ENCODE peak calls at places on chromosomes 3 and 15, in ten cellular contexts. H is effector CD4-positive, alpha-beta T cell; S is T-helper 1 cell; V is CD8-positive, alpha-beta T cell; R is stimulated activated CD4-positive, alpha-beta T cell treated with anti-CD3 and anti-CD28 coated beads, Interleukin-1b, Interleukin-23, amount 100 ng/mL, for 4 hours; Y is activated naive CD8-positive, alpha-beta T cell treated with anti-CD3 and anti-CD28 coated beads, Interleukin-2, amount 50 U/mL, for 24 hours; G is GOT3; E is psoas muscle; M is K562; J is heart left ventricle. N is an unnamed sample.

GRCh38 chr3:58048301-58048700 is 40.1 kb downstream of the FLNB start:
- DNase-seq in R (no peak), M (no peak), H (no peak), Y (no peak), G (no peak), J (peak), S (no peak), E (no peak), V (no peak), N (no peak)

GRCh38 chr15:83498374-83498773 is 51.2 kb downstream of the SH3GL3 start:
- DNase-seq in R (no peak), V (no peak), S (no peak), J (no peak), E (no peak), H (no peak), G (no peak), M (no peak), Y (no peak), N (no peak)

GRCh38 chr3:16146015-16146730 is 28.3 kb upstream of the GALNT15 start:
- DNase-seq in V (no peak), M (no peak), J (no peak), E (no peak), Y (no peak), G (no peak), H (no peak), S (no peak), R (no peak), N (no peak)

GRCh38 chr3:182018361-182018760 is 306.6 kb downstream of the SOX2 start:
- DNase-seq in S (no peak), M (no peak), Y (no peak), E (no peak), G (no peak), R (no peak), J (no peak), H (no peak), V (no peak), N (no peak)

GRCh38 chr3:129723558-129724324 is 117.3 kb upstream of the PLXND1 start:
- DNase-seq in S (no peak), Y (no peak), H (no peak), G (no peak), J (peak), V (no peak), E (no peak), R (no peak), M (no peak), N (no peak)

GRCh38 chr3:58094657-58095056 is 86.4 kb downstream of the FLNB start:
- DNase-seq in G (no peak), H (no peak), S (no peak), E (no peak), V (no peak), J (no peak), M (no peak), R (no peak), Y (no peak), N (no peak)

GRCh38 chr3:182741214-182741613 is 52.1 kb upstream of the ATP11B start:
- DNase-seq in E (no peak), Y (no peak), R (no peak), M (no peak), J (no peak), H (no peak), G (no peak), S (no peak), V (no peak), N (no peak)

GRCh38 chr3:50189274-50189673 is 2.1 kb upstream of the GNAT1 start:
- DNase-seq in V (peak), H (no peak), G (peak), J (peak), S (no peak), R (no peak), E (peak), Y (peak), M (peak), N (no peak)

GRCh38 chr15:94671845-94672524 is 440.6 kb downstream of the MCTP2 start:
- DNase-seq in G (no peak), Y (no peak), R (no peak), H (no peak), M (no peak), E (no peak), S (no peak), V (no peak), J (peak), N (no peak)

GRCh38 chr3:105907790-105908189 is 39.0 kb upstream of the CBLB start:
- DNase-seq in M (no peak), V (no peak), J (no peak), Y (no peak), R (no peak), E (no peak), G (no peak), S (no peak), H (no peak), N (no peak)

GRCh38 chr3:163838769-163839168 is 1239.5 kb downstream of the SI start:
- DNase-seq in J (no peak), H (no peak), E (no peak), M (no peak), R (no peak), V (no peak), S (no peak), G (no peak), Y (no peak), N (no peak)

GRCh38 chr3:58237238-58237939 is at the start of gene ABHD6:
- DNase-seq in E (peak), S (peak), R (peak), J (peak), V (peak), M (peak), G (peak), H (peak), Y (peak), N (peak)

GRCh38 chr3:132196113-132196512 is 121.1 kb upstream of the ACP3 start:
- DNase-seq in E (no peak), Y (no peak), J (no peak), M (no peak), R (no peak), G (no peak), S (no peak), H (no peak), V (no peak), N (no peak)

GRCh38 chr3:80187981-80188380 is 420.2 kb upstream of the ROBO1 start:
- DNase-seq in E (no peak), V (no peak), R (no peak), M (no peak), S (no peak), J (no peak), H (no peak), Y (no peak), G (no peak), N (no peak)

GRCh38 chr3:77479021-77479420 is 439.1 kb downstream of the ROBO2 start:
- DNase-seq in E (no peak), J (no peak), V (no peak), M (no peak), R (no peak), Y (no peak), S (no peak), H (no peak), G (no peak), N (no peak)

GRCh38 chr15:41494190-41494921 is 682 bp downstream of the ITPKA start:
- DNase-seq in E (no peak), R (no peak), V (no peak), H (no peak), S (no peak), G (no peak), Y (no peak), M (peak), J (no peak), N (peak)

GRCh38 chr15:69478259-69478687 is 25.7 kb downstream of the RPLP1 start:
- DNase-seq in H (peak), G (no peak), R (peak), M (peak), V (peak), Y (peak), S (no peak), J (no peak), E (no peak), N (peak)

GRCh38 chr3:100482181-100482580 is 10.2 kb upstream of the TMEM45A start:
- DNase-seq in Y (no peak), R (no peak), M (no peak), S (no peak), H (no peak), V (no peak), J (no peak), E (no peak), G (no peak), N (no peak)

GRCh38 chr15:64521726-64522164 is 61.4 kb downstream of the ZNF609 start:
- DNase-seq in V (no peak), R (no peak), E (no peak), S (no peak), J (peak), M (no peak), Y (no peak), G (no peak), H (no peak), N (no peak)

GRCh38 chr3:22523925-22524324 is 679.2 kb upstream of the UBE2E2 start:
- DNase-seq in Y (no peak), R (no peak), V (no peak), G (no peak), S (no peak), J (no peak), E (no peak), M (no peak), H (no peak), N (no peak)

GRCh38 chr15:50854594-50855490 is 53.6 kb upstream of the AP4E1 start:
- DNase-seq in M (no peak), S (no peak), J (no peak), G (no peak), H (no peak), Y (no peak), V (no peak), R (no peak), E (no peak), N (no peak)

GRCh38 chr3:192879346-192880031 is 38.2 kb downstream of the MB21D2 start:
- DNase-seq in Y (no peak), H (no peak), V (no peak), R (no peak), M (no peak), S (no peak), E (no peak), J (no peak), G (peak), N (no peak)

GRCh38 chr3:154552338-154552737 is 122.3 kb upstream of the GPR149 start:
- DNase-seq in V (no peak), S (no peak), R (no peak), H (no peak), J (no peak), Y (no peak), G (no peak), E (no peak), M (no peak), N (no peak)

GRCh38 chr3:112002458-112002971 is 3.8 kb downstream of the TAGLN3 start:
- DNase-seq in S (no peak), J (no peak), M (peak), E (no peak), G (no peak), V (no peak), H (no peak), Y (peak), R (peak), N (no peak)

GRCh38 chr15:40328176-40328575 is 4.7 kb downstream of the INAFM2 start:
- DNase-seq in Y (no peak), R (no peak), V (no peak), M (no peak), E (no peak), H (no peak), S (no peak), J (no peak), G (no peak), N (no peak)

GRCh38 chr15:67907175-67907723 is 67.4 kb upstream of the RNU6-1 start:
- DNase-seq in S (no peak), H (no peak), R (no peak), Y (no peak), E (no peak), M (no peak), G (no peak), V (no peak), J (no peak), N (no peak)

GRCh38 chr3:197337656-197338055 is 39.2 kb upstream of the DLG1 start:
- DNase-seq in H (no peak), G (no peak), J (no peak), E (no peak), R (no peak), S (no peak), Y (no peak), V (no peak), M (no peak), N (no peak)

GRCh38 chr3:133463441-133463860 is 63.6 kb downstream of the BFSP2 start:
- DNase-seq in H (no peak), V (no peak), E (no peak), R (no peak), M (no peak), G (no peak), Y (no peak), J (no peak), S (no peak), N (no peak)

GRCh38 chr15:51401872-51402517 is 60.5 kb downstream of the GLDN start:
- DNase-seq in G (no peak), J (peak), H (no peak), Y (peak), V (no peak), R (no peak), M (peak), E (no peak), S (no peak), N (no peak)

GRCh38 chr3:179151474-179151873 is 3.3 kb downstream of the PIK3CA start:
- DNase-seq in Y (no peak), M (no peak), E (no peak), S (no peak), V (no peak), G (no peak), H (no peak), R (no peak), J (no peak), N (no peak)

GRCh38 chr3:53354945-53355498 is 7.7 kb upstream of the DCP1A start:
- DNase-seq in S (no peak), H (no peak), V (no peak), Y (no peak), R (no peak), J (no peak), M (no peak), E (no peak), G (no peak), N (no peak)

GRCh38 chr3:128326051-128326823 is 140.5 kb downstream of the DNAJB8 start:
- DNase-seq in G (no peak), M (no peak), R (no peak), V (no peak), J (no peak), H (no peak), Y (no peak), S (no peak), E (peak), N (no peak)

GRCh38 chr3:187208159-187208558 is 10.9 kb downstream of the RTP1 start:
- DNase-seq in J (no peak), V (no peak), Y (no peak), S (no peak), E (no peak), H (no peak), M (no peak), G (no peak), R (no peak), N (no peak)

GRCh38 chr3:172982731-172983364 is 158.2 kb downstream of the SPATA16 start:
- DNase-seq in G (no peak), R (no peak), M (peak), E (no peak), Y (no peak), H (no peak), S (no peak), V (no peak), J (no peak), N (no peak)

GRCh38 chr3:13623101-13623654 is 74.3 kb downstream of the FBLN2 start:
- DNase-seq in S (no peak), Y (no peak), E (no peak), V (no peak), H (no peak), G (no peak), R (no peak), J (no peak), M (no peak), N (no peak)

GRCh38 chr15:51223771-51224229 is 114.6 kb downstream of the CYP19A1 start:
- DNase-seq in Y (no peak), M (no peak), R (no peak), H (no peak), E (no peak), G (no peak), S (no peak), V (no peak), J (no peak), N (no peak)

GRCh38 chr3:197901626-197902025 is 48.4 kb upstream of the RPL35A start:
- DNase-seq in J (no peak), H (no peak), M (no peak), R (no peak), Y (no peak), G (no peak), E (peak), V (no peak), S (no peak), N (no peak)

GRCh38 chr3:74057169-74057568 is 432.4 kb upstream of the PDZRN3 start:
- DNase-seq in S (no peak), Y (no peak), V (no peak), G (no peak), H (no peak), R (no peak), E (no peak), M (no peak), J (no peak), N (no peak)

GRCh38 chr3:116741462-116741861 is 31.9 kb downstream of the TUSC7 start:
- DNase-seq in Y (no peak), J (no peak), G (no peak), V (no peak), M (no peak), H (no peak), E (no peak), S (no peak), R (no peak), N (no peak)